ENCODE peak calls at places on chromosome 15, in nine cellular contexts. B is activated T-helper 2 cell treated with anti-CD3 and anti-CD28 coated beads, Interferon-gamma antibody, Interleukin-2, Interleukin-4, amounts not matched to agents 10 μg/mL and 5 μg/mL and 100 μg/mL, durations not matched to agents 14 hours and 24 hours and 36 hours; X is effector CD4-positive, alpha-beta T cell; N is LoVo; Y is NCI-H524 treated with DMSO at 0.1 percent for 48 hours; G is amniotic stem cell; J is activated naive CD4-positive, alpha-beta T cell treated with anti-CD3 and anti-CD28 coated beads for 36 hours; M is H7; S is left ventricle myocardium inferior. P is an unnamed sample.

GRCh38 chr15:74322558-74323180 is 44.8 kb downstream of the CYP11A1 start:
- DNase-seq in B (peak), X (peak), N (peak), Y (no peak), G (peak), J (peak), M (peak), S (peak), P (peak)

GRCh38 chr15:100049936-100050876 is 291.6 kb downstream of the ADAMTS17 start:
- DNase-seq in B (no peak), X (no peak), N (no peak), Y (no peak), G (no peak), J (no peak), M (no peak), S (no peak), P (no peak)

GRCh38 chr15:68113273-68113672 is 59.2 kb downstream of the PIAS1 start:
- DNase-seq in B (no peak), X (no peak), N (no peak), Y (no peak), G (no peak), J (no peak), M (no peak), S (no peak), P (no peak)

GRCh38 chr15:101124731-101125558 is 126.9 kb downstream of the CHSY1 start:
- DNase-seq in B (no peak), X (no peak), N (no peak), Y (no peak), G (peak), J (no peak), M (no peak), S (no peak), P (no peak)

GRCh38 chr15:71296032-71296686 is 180.9 kb downstream of the THSD4 start:
- DNase-seq in B (no peak), X (no peak), N (peak), Y (no peak), G (peak), J (no peak), M (no peak), S (no peak), P (no peak)

GRCh38 chr15:92801774-92802464 is 98.2 kb upstream of the CHD2 start:
- DNase-seq in B (no peak), X (no peak), N (peak), Y (no peak), G (peak), J (peak), M (no peak), S (peak), P (no peak)

GRCh38 chr15:40149339-40149738 is 11.5 kb upstream of the BUB1B start:
- DNase-seq in B (no peak), X (no peak), N (no peak), Y (no peak), G (no peak), J (no peak), M (no peak), S (no peak), P (no peak)

GRCh38 chr15:29008846-29009245 is 123.1 kb downstream of the APBA2 start:
- DNase-seq in B (no peak), X (no peak), N (no peak), Y (no peak), G (no peak), J (no peak), M (no peak), S (no peak), P (no peak)

P was measured in hypothalamus.